ENCODE peak calls at places on chromosomes 6 and 20, in six cellular contexts. K is activated T-cell treated with anti-CD3 and anti-CD28 coated beads, Interleukin-2, amount 50 U/mL, for 48 hours; X is posterior cingulate gyrus; S is cardiac muscle cell; T is spleen; J is small intestine. B is an unnamed sample.

GRCh38 chr6:158143700-158144099 is 24.4 kb downstream of the SERAC1 start:
- DNase-seq in S (no peak), X (no peak), T (no peak), K (no peak), J (peak), B (no peak)

GRCh38 chr6:25984265-25984664 is 21.7 kb downstream of the TRIM38 start:
- DNase-seq in S (no peak), X (no peak), J (no peak), K (no peak), T (no peak), B (no peak)

GRCh38 chr6:13217206-13217905 is 111.0 kb downstream of the TBC1D7 start:
- DNase-seq in X (no peak), S (peak), J (peak), T (no peak), K (no peak), B (no peak)

GRCh38 chr20:63712191-63712590 is 4.4 kb downstream of the ZGPAT start:
- DNase-seq in S (no peak), X (no peak), K (no peak), T (no peak), J (no peak), B (no peak)

GRCh38 chr6:100281471-100281878 is 183.2 kb downstream of the SIM1 start:
- DNase-seq in S (peak), X (no peak), J (no peak), T (no peak), K (no peak), B (no peak)

GRCh38 chr20:33676121-33676520 is 1.9 kb upstream of the NECAB3 start:
- DNase-seq in T (no peak), S (no peak), K (no peak), X (no peak), J (no peak), B (no peak)

GRCh38 chr20:21225215-21225947 is 77.8 kb upstream of the XRN2 start:
- DNase-seq in J (no peak), T (no peak), S (no peak), K (no peak), X (no peak), B (no peak)

GRCh38 chr6:156508923-156509322 is 268.3 kb upstream of the ARID1B start:
- DNase-seq in T (no peak), J (no peak), S (no peak), K (no peak), X (no peak), B (no peak)

GRCh38 chr6:167907837-167908681 is 81.3 kb downstream of the AFDN start:
- DNase-seq in T (no peak), S (peak), X (no peak), J (peak), K (no peak), B (no peak)

GRCh38 chr6:168292911-168293310 is 26.7 kb downstream of the DACT2 start:
- DNase-seq in T (no peak), S (no peak), X (no peak), J (no peak), K (no peak), B (no peak)

GRCh38 chr6:33599413-33599911 is 19.4 kb upstream of the BAK1 start:
- DNase-seq in S (no peak), K (no peak), J (peak), T (no peak), X (no peak), B (no peak)

GRCh38 chr20:11880694-11881093 is 37.0 kb upstream of the BTBD3 start:
- DNase-seq in K (no peak), T (no peak), S (no peak), X (no peak), J (no peak), B (no peak)

GRCh38 chr6:10099086-10099499 is 315.8 kb downstream of the TFAP2A start:
- DNase-seq in S (peak), X (no peak), T (no peak), J (peak), K (no peak), B (no peak)

GRCh38 chr6:209432-210103 is 82.7 kb upstream of the DUSP22 start:
- DNase-seq in K (peak), S (no peak), X (no peak), J (no peak), T (no peak), B (no peak)

GRCh38 chr20:63454729-63455567 is 17.5 kb downstream of the KCNQ2 start:
- DNase-seq in K (no peak), J (no peak), X (no peak), T (no peak), S (no peak), B (no peak)

GRCh38 chr6:4023240-4023639 is 55.7 kb downstream of the FAM217A start:
- DNase-seq in S (no peak), J (peak), T (no peak), K (no peak), X (no peak), B (no peak)

GRCh38 chr6:111854683-111855082 is 18.6 kb downstream of the FYN start:
- DNase-seq in S (no peak), J (no peak), K (no peak), T (no peak), X (no peak), B (no peak)

GRCh38 chr6:104599821-104600658 is 259.7 kb downstream of the HACE1 start:
- DNase-seq in X (no peak), S (peak), J (no peak), K (no peak), T (no peak), B (no peak)

GRCh38 chr20:33373735-33374605 is 27.3 kb downstream of the CDK5RAP1 start:
- DNase-seq in T (no peak), K (no peak), S (no peak), J (peak), X (no peak), B (no peak)

GRCh38 chr6:161037873-161038228 is 46.3 kb downstream of the MAP3K4 start:
- DNase-seq in T (no peak), K (no peak), J (no peak), S (no peak), X (no peak), B (no peak)

GRCh38 chr20:20837574-20838021 is 125.2 kb upstream of the RALGAPA2 start:
- DNase-seq in T (no peak), J (peak), S (peak), K (peak), X (peak), B (no peak)

GRCh38 chr6:109308018-109308492 is 74.2 kb downstream of the CD164 start:
- DNase-seq in J (peak), S (no peak), T (no peak), X (no peak), K (peak), B (no peak)

B was measured in mesenteric fat pad.